ENCODE peak calls at places on chromosomes 6 and 20, in seven cellular contexts. I is left lung; A is neural progenitor cell; F is stimulated activated CD4-positive, alpha-beta T cell treated with anti-CD3 and anti-CD28 coated beads, Interleukin-1b, Interleukin-23, amount 100 ng/mL, for 24 hours; G is NCI-H510A treated with DMSO at 0.1 percent for 48 hours; R is AG08396; L is T-helper 9 cell. Q is an unnamed sample.

GRCh38 chr6:157682856-157683481 is 140.1 kb upstream of the SNX9 start:
- DNase-seq in F (no peak), R (peak; percentile 72), L (no peak), A (no peak), I (no peak), G (no peak), Q (no peak)

GRCh38 chr6:4910060-4910746 is 93.6 kb downstream of the RPP40 start:
- DNase-seq in L (no peak), R (no peak), I (peak; percentile 56), G (peak; percentile 51), F (no peak), A (no peak), Q (no peak)

GRCh38 chr20:38225900-38226263 is 34.7 kb downstream of the KIAA1755 start:
- DNase-seq in A (no peak), G (no peak), I (no peak), L (no peak), R (no peak), F (no peak), Q (no peak)

GRCh38 chr6:97459986-97460385 is 177.0 kb upstream of the MMS22L start:
- DNase-seq in G (no peak), F (no peak), A (no peak), I (no peak), L (no peak), R (no peak), Q (no peak)

GRCh38 chr6:153038378-153038777 is 35.9 kb upstream of the MTRF1L start:
- DNase-seq in I (no peak), A (no peak), G (no peak), L (no peak), R (peak; percentile 15), F (no peak), Q (no peak)

GRCh38 chr6:22024004-22024403 is 272.8 kb downstream of the PRL start:
- DNase-seq in G (no peak), R (no peak), I (no peak), F (no peak), L (no peak), A (no peak), Q (no peak)

GRCh38 chr6:19754686-19755085 is 82.5 kb upstream of the ID4 start:
- DNase-seq in A (no peak), F (no peak), I (no peak), G (no peak), L (no peak), R (no peak), Q (no peak)

GRCh38 chr6:33802186-33803061 is 1.4 kb downstream of the MLN start:
- DNase-seq in A (peak; percentile 63), I (no peak), L (no peak), G (no peak), R (no peak), F (no peak), Q (no peak)

GRCh38 chr6:146543940-146544661 is 468 bp downstream of the RAB32 start:
- DNase-seq in I (peak; percentile 46), G (no peak), A (peak; percentile 45), F (no peak), L (no peak), R (peak; percentile 32), Q (peak; percentile 60)

GRCh38 chr6:147841749-147842148 is 333.3 kb downstream of the SAMD5 start:
- DNase-seq in G (no peak), F (no peak), A (no peak), L (no peak), R (no peak), I (no peak), Q (no peak)

GRCh38 chr6:56699066-56699654 is 56.5 kb upstream of the DST start:
- DNase-seq in R (no peak), L (no peak), I (no peak), G (peak; percentile 93), F (no peak), A (no peak), Q (no peak)

GRCh38 chr20:17873410-17874270 is 95.0 kb downstream of the SNX5 start:
- DNase-seq in I (peak; percentile 91), F (no peak), G (peak; percentile 86), A (peak; percentile 25), L (no peak), R (peak; percentile 90), Q (peak; percentile 47)

GRCh38 chr6:156589281-156589680 is 187.9 kb upstream of the ARID1B start:
- DNase-seq in L (no peak), F (no peak), G (no peak), I (no peak), R (peak; percentile 18), A (no peak), Q (no peak)

GRCh38 chr6:5998741-5999687 is 7.7 kb downstream of the NRN1 start:
- DNase-seq in I (no peak), L (no peak), F (no peak), A (peak; percentile 75), R (peak; percentile 35), G (no peak), Q (peak; percentile 74)

GRCh38 chr20:11170565-11170964 is 496.8 kb upstream of the JAG1 start:
- DNase-seq in I (no peak), A (no peak), F (no peak), L (no peak), R (no peak), G (no peak), Q (peak; percentile 34)

Q was measured in GM23338.